ENCODE peak calls at places on chromosome 18, in five cellular contexts. One of them, this sample, is unnamed.

GRCh38 chr18:73617981-73618380 is 529.7 kb downstream of the FBXO15 start:
- DNase-seq in H9: no peak
- DNase-seq in neuronal stem cell: no peak
- DNase-seq in mesenchymal stem cell: no peak
- DNase-seq in H1: no peak
- DNase-seq in this sample: no peak

GRCh38 chr18:29488617-29489016 is 1311.7 kb upstream of the CDH2 start:
- DNase-seq in H9: no peak
- DNase-seq in neuronal stem cell: no peak
- DNase-seq in mesenchymal stem cell: no peak
- DNase-seq in H1: no peak
- DNase-seq in this sample: no peak

GRCh38 chr18:37272841-37273240 is 292.8 kb downstream of the CELF4 start:
- DNase-seq in H9: no peak
- DNase-seq in neuronal stem cell: no peak
- DNase-seq in mesenchymal stem cell: no peak
- DNase-seq in H1: no peak
- DNase-seq in this sample: no peak

GRCh38 chr18:73638709-73639108 is 508.9 kb downstream of the FBXO15 start:
- DNase-seq in H9: no peak
- DNase-seq in neuronal stem cell: no peak
- DNase-seq in mesenchymal stem cell: peak; percentile 33
- DNase-seq in H1: no peak
- DNase-seq in this sample: no peak

GRCh38 chr18:21191596-21192307 is 50.3 kb upstream of the GREB1L start:
- DNase-seq in H9: peak; percentile 75
- DNase-seq in neuronal stem cell: no peak
- DNase-seq in mesenchymal stem cell: peak; percentile 61
- DNase-seq in H1: peak; percentile 43
- DNase-seq in this sample: peak; percentile 84

GRCh38 chr18:22164337-22165048 is 4.9 kb upstream of the GATA6 start:
- DNase-seq in H9: no peak
- DNase-seq in neuronal stem cell: no peak
- DNase-seq in mesenchymal stem cell: no peak
- DNase-seq in H1: no peak
- DNase-seq in this sample: no peak

GRCh38 chr18:50154420-50154819 is 40.5 kb downstream of the MYO5B start:
- DNase-seq in H9: no peak
- DNase-seq in neuronal stem cell: no peak
- DNase-seq in mesenchymal stem cell: no peak
- DNase-seq in H1: no peak
- DNase-seq in this sample: no peak

GRCh38 chr18:76056467-76057194 is 438.4 kb downstream of the ZNF516 start:
- DNase-seq in H9: no peak
- DNase-seq in neuronal stem cell: no peak
- DNase-seq in mesenchymal stem cell: no peak
- DNase-seq in H1: no peak
- DNase-seq in this sample: no peak

GRCh38 chr18:64734063-64734462 is 585.2 kb upstream of the LINC00305 start:
- DNase-seq in H9: no peak
- DNase-seq in neuronal stem cell: no peak
- DNase-seq in mesenchymal stem cell: no peak
- DNase-seq in H1: no peak
- DNase-seq in this sample: no peak

GRCh38 chr18:7303306-7303705 is 72.4 kb downstream of the LRRC30 start:
- DNase-seq in H9: no peak
- DNase-seq in neuronal stem cell: no peak
- DNase-seq in mesenchymal stem cell: no peak
- DNase-seq in H1: no peak
- DNase-seq in this sample: peak; percentile 82

GRCh38 chr18:45171575-45172225 is 443.6 kb upstream of the SLC14A2 start:
- DNase-seq in H9: no peak
- DNase-seq in neuronal stem cell: no peak
- DNase-seq in mesenchymal stem cell: no peak
- DNase-seq in H1: no peak
- DNase-seq in this sample: no peak

GRCh38 chr18:68549257-68549871 is 165.5 kb downstream of the TMX3 start:
- DNase-seq in H9: no peak
- DNase-seq in neuronal stem cell: no peak
- DNase-seq in mesenchymal stem cell: peak; percentile 60
- DNase-seq in H1: no peak
- DNase-seq in this sample: no peak

GRCh38 chr18:54191352-54191751 is 33.1 kb downstream of the MBD2 start:
- DNase-seq in H9: no peak
- DNase-seq in neuronal stem cell: no peak
- DNase-seq in mesenchymal stem cell: no peak
- DNase-seq in H1: no peak
- DNase-seq in this sample: peak; percentile 96

GRCh38 chr18:45481846-45482245 is 133.4 kb upstream of the SLC14A2 start:
- DNase-seq in H9: no peak
- DNase-seq in neuronal stem cell: no peak
- DNase-seq in mesenchymal stem cell: no peak
- DNase-seq in H1: no peak
- DNase-seq in this sample: no peak

GRCh38 chr18:59701272-59701671 is 4.0 kb upstream of the CCBE1 start:
- DNase-seq in H9: no peak
- DNase-seq in neuronal stem cell: no peak
- DNase-seq in mesenchymal stem cell: no peak
- DNase-seq in H1: no peak
- DNase-seq in this sample: no peak

GRCh38 chr18:10252494-10252893 is 201.9 kb upstream of the APCDD1 start:
- DNase-seq in H9: no peak
- DNase-seq in neuronal stem cell: no peak
- DNase-seq in mesenchymal stem cell: no peak
- DNase-seq in H1: no peak
- DNase-seq in this sample: no peak
- H3K18ac ChIP-seq in H9: no peak overlapping the region
- H3K18ac ChIP-seq in neuronal stem cell: no peak overlapping the region
- H3K18ac ChIP-seq in mesenchymal stem cell: no peak overlapping the region
- H3K18ac ChIP-seq in H1: no peak overlapping the region
- H3K18ac ChIP-seq in this sample: no peak overlapping the region

DNA sequence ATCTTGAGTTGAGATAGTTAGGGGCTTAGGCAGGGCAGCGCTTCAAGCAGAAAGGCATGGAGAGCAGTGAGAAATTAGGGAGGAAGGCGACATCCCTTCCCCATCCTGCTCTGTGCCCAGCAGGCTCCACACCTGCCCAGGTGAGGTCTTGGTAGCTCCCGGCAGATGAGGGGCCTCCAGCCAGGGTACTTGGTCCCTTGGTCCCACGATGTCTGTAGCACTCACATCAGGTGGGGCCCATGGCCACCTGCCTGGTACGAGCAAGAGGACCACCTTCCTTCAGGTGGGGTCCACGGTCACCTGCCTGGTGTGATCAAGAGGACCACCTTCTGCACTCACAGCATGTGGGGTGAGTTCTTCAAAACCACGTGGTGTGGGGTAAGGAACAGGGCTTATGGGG is 91.2 kb downstream of the GALR1 start:
- DNase-seq in H9: no peak
- DNase-seq in neuronal stem cell: no peak
- DNase-seq in mesenchymal stem cell: no peak
- DNase-seq in H1: no peak
- DNase-seq in this sample: no peak
- H2BK12ac ChIP-seq in H9: no peak overlapping the region
- H2BK12ac ChIP-seq in neuronal stem cell: no peak overlapping the region
- H2BK12ac ChIP-seq in mesenchymal stem cell: no peak overlapping the region
- H2BK12ac ChIP-seq in H1: no peak overlapping the region
- H2BK12ac ChIP-seq in this sample: no peak overlapping the region

GRCh38 chr18:48942086-48942485 is 8.7 kb downstream of the SMAD7 start:
- DNase-seq in H9: no peak
- DNase-seq in neuronal stem cell: no peak
- DNase-seq in mesenchymal stem cell: no peak
- DNase-seq in H1: no peak
- DNase-seq in this sample: no peak

GRCh38 chr18:48943333-48943732 is 7.4 kb downstream of the SMAD7 start:
- DNase-seq in H9: no peak
- DNase-seq in neuronal stem cell: no peak
- DNase-seq in mesenchymal stem cell: no peak
- DNase-seq in H1: no peak
- DNase-seq in this sample: no peak

GRCh38 chr18:48943736-48944527 is 6.8 kb downstream of the SMAD7 start:
- DNase-seq in H9: no peak
- DNase-seq in neuronal stem cell: no peak
- DNase-seq in mesenchymal stem cell: no peak
- DNase-seq in H1: no peak
- DNase-seq in this sample: no peak

GRCh38 chr18:48941672-48942071 is 9.1 kb downstream of the SMAD7 start:
- DNase-seq in H9: no peak
- DNase-seq in neuronal stem cell: no peak
- DNase-seq in mesenchymal stem cell: no peak
- DNase-seq in H1: no peak
- DNase-seq in this sample: no peak

GRCh38 chr18:48942554-48943261 is 8.1 kb downstream of the SMAD7 start:
- DNase-seq in H9: no peak
- DNase-seq in neuronal stem cell: no peak
- DNase-seq in mesenchymal stem cell: peak; percentile 97
- DNase-seq in H1: no peak
- DNase-seq in this sample: peak; percentile 60
- H3K4me2 ChIP-seq in H9: no peak overlapping the region
- H3K4me2 ChIP-seq in neuronal stem cell: no peak overlapping the region
- H3K4me2 ChIP-seq in mesenchymal stem cell: peak overlapping the region; percentile 77
- H3K4me2 ChIP-seq in H1: no peak overlapping the region
- H3K4me2 ChIP-seq in this sample: peak overlapping the region; percentile 48

GRCh38 chr18:48545690-48546365 is 7.0 kb downstream of the CTIF start:
- DNase-seq in H9: peak; percentile 92
- DNase-seq in neuronal stem cell: peak; percentile 66
- DNase-seq in mesenchymal stem cell: peak; percentile 85
- DNase-seq in H1: no peak
- DNase-seq in this sample: peak; percentile 57
- H3K18ac ChIP-seq in H9: peak overlapping the region; percentile 39
- H3K18ac ChIP-seq in neuronal stem cell: no peak overlapping the region
- H3K18ac ChIP-seq in mesenchymal stem cell: peak overlapping the region; percentile 75
- H3K18ac ChIP-seq in H1: peak overlapping the region; percentile 72
- H3K18ac ChIP-seq in this sample: no peak overlapping the region

GRCh38 chr18:35524236-35524635 is 26.5 kb upstream of the INO80C start:
- DNase-seq in H9: no peak
- DNase-seq in neuronal stem cell: no peak
- DNase-seq in mesenchymal stem cell: peak; percentile 81
- DNase-seq in H1: no peak
- DNase-seq in this sample: no peak
- H2BK12ac ChIP-seq in H9: no peak overlapping the region
- H2BK12ac ChIP-seq in neuronal stem cell: no peak overlapping the region
- H2BK12ac ChIP-seq in mesenchymal stem cell: no peak overlapping the region
- H2BK12ac ChIP-seq in H1: no peak overlapping the region
- H2BK12ac ChIP-seq in this sample: no peak overlapping the region

DNA sequence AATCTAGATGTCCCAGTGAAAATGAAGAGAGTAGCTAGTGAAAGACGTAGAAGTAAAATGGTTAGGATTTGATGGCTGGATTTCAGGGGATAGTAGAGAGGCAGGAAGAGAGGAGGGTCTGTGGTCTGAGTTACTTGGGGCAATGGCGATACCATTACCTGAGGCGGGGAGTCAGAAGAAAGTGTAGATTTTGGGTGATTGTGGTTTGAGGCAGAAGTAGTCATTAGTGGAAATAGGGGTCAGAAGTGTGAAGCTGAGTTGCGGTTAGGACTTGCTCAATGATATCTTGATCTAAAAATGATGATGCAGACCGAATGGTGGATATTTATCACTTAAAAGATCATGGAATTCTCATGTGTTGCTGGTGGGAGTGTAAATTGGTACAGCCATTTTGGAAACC is 41.0 kb downstream of the CEP192 start:
- DNase-seq in H9: no peak
- DNase-seq in neuronal stem cell: no peak
- DNase-seq in mesenchymal stem cell: no peak
- DNase-seq in H1: no peak
- DNase-seq in this sample: no peak
- H3K4me2 ChIP-seq in H9: no peak overlapping the region
- H3K4me2 ChIP-seq in neuronal stem cell: no peak overlapping the region
- H3K4me2 ChIP-seq in mesenchymal stem cell: no peak overlapping the region
- H3K4me2 ChIP-seq in H1: no peak overlapping the region
- H3K4me2 ChIP-seq in this sample: no peak overlapping the region

GRCh38 chr18:78950386-78950785 is 29.2 kb upstream of the SALL3 start:
- DNase-seq in H9: no peak
- DNase-seq in neuronal stem cell: no peak
- DNase-seq in mesenchymal stem cell: no peak
- DNase-seq in H1: no peak
- DNase-seq in this sample: no peak
- H3K18ac ChIP-seq in H9: no peak overlapping the region
- H3K18ac ChIP-seq in neuronal stem cell: no peak overlapping the region
- H3K18ac ChIP-seq in mesenchymal stem cell: no peak overlapping the region
- H3K18ac ChIP-seq in H1: no peak overlapping the region
- H3K18ac ChIP-seq in this sample: no peak overlapping the region

GRCh38 chr18:58616446-58616845 is 12.4 kb downstream of the ALPK2 start:
- DNase-seq in H9: no peak
- DNase-seq in neuronal stem cell: no peak
- DNase-seq in mesenchymal stem cell: no peak
- DNase-seq in H1: no peak
- DNase-seq in this sample: no peak
- H2BK12ac ChIP-seq in H9: no peak overlapping the region
- H2BK12ac ChIP-seq in neuronal stem cell: no peak overlapping the region
- H2BK12ac ChIP-seq in mesenchymal stem cell: no peak overlapping the region
- H2BK12ac ChIP-seq in H1: no peak overlapping the region
- H2BK12ac ChIP-seq in this sample: no peak overlapping the region

GRCh38 chr18:79480171-79480981 is 84.6 kb downstream of the NFATC1 start:
- DNase-seq in H9: no peak
- DNase-seq in neuronal stem cell: no peak
- DNase-seq in mesenchymal stem cell: no peak
- DNase-seq in H1: no peak
- DNase-seq in this sample: no peak

GRCh38 chr18:79478484-79479113 is 82.9 kb downstream of the NFATC1 start:
- DNase-seq in H9: no peak
- DNase-seq in neuronal stem cell: no peak
- DNase-seq in mesenchymal stem cell: no peak
- DNase-seq in H1: no peak
- DNase-seq in this sample: no peak

GRCh38 chr18:79481041-79481790 is 85.5 kb downstream of the NFATC1 start:
- DNase-seq in H9: no peak
- DNase-seq in neuronal stem cell: no peak
- DNase-seq in mesenchymal stem cell: no peak
- DNase-seq in H1: no peak
- DNase-seq in this sample: peak; percentile 79

GRCh38 chr18:79479114-79479760 is 83.5 kb downstream of the NFATC1 start:
- DNase-seq in H9: no peak
- DNase-seq in neuronal stem cell: no peak
- DNase-seq in mesenchymal stem cell: no peak
- DNase-seq in H1: no peak
- DNase-seq in this sample: peak; percentile 45

GRCh38 chr18:79479761-79480161 is 84.0 kb downstream of the NFATC1 start:
- DNase-seq in H9: no peak
- DNase-seq in neuronal stem cell: no peak
- DNase-seq in mesenchymal stem cell: no peak
- DNase-seq in H1: no peak
- DNase-seq in this sample: no peak
- H3K4me2 ChIP-seq in H9: no peak overlapping the region
- H3K4me2 ChIP-seq in neuronal stem cell: no peak overlapping the region
- H3K4me2 ChIP-seq in mesenchymal stem cell: no peak overlapping the region
- H3K4me2 ChIP-seq in H1: no peak overlapping the region
- H3K4me2 ChIP-seq in this sample: no peak overlapping the region

This sample was measured in trophoblast cell.